ENCODE peak calls at places on chromosomes 13 and 19, in four cellular contexts. V, R, C and K are unnamed samples.

GRCh38 chr13:58882556-58882955 is 1251.0 kb downstream of the PCDH17 start:
- DNase-seq in C (no peak), V (no peak), R (no peak), K (no peak)

GRCh38 chr19:38032951-38033350 is 125.9 kb downstream of the SIPA1L3 start:
- DNase-seq in V (no peak), C (no peak), R (no peak), K (no peak)

GRCh38 chr19:4449022-4449825 is 8.4 kb downstream of the UBXN6 start:
- DNase-seq in V (no peak), R (no peak), C (no peak), K (no peak)

GRCh38 chr13:67230774-67231480 is 791 bp upstream of the PCDH9 start:
- DNase-seq in V (no peak), C (peak; percentile 70), R (peak; percentile 78), K (peak; percentile 68)

GRCh38 chr13:35472308-35473008 is 4.0 kb downstream of the MAB21L1 start:
- DNase-seq in V (no peak), R (peak; percentile 70), C (no peak), K (no peak)

GRCh38 chr13:89457977-89458376 is 1786.8 kb downstream of the SLITRK5 start:
- DNase-seq in C (no peak), R (peak; percentile 85), V (no peak), K (no peak)

GRCh38 chr13:104086759-104087158 is 1020.5 kb upstream of the SLC10A2 start:
- DNase-seq in C (no peak), R (peak; percentile 30), V (no peak), K (no peak)

GRCh38 chr19:46494115-46494935 is 1.3 kb downstream of the PNMA8B start:
- DNase-seq in R (no peak), V (no peak), C (no peak), K (no peak)

GRCh38 chr19:9863759-9864158 is 28.6 kb downstream of the PIN1 start:
- DNase-seq in R (no peak), C (no peak), V (no peak), K (no peak)

GRCh38 chr19:44757057-44757734 is 8.7 kb downstream of the BCL3 start:
- DNase-seq in C (no peak), V (no peak), R (no peak), K (no peak)

GRCh38 chr13:92896842-92897241 is 329.8 kb upstream of the GPC6 start:
- DNase-seq in C (peak; percentile 9), V (no peak), R (peak; percentile 1), K (peak; percentile 12)

GRCh38 chr19:3968556-3969434 is 2.1 kb downstream of the DAPK3 start:
- DNase-seq in R (peak; percentile 100), V (no peak), C (peak; percentile 90), K (peak; percentile 97)

GRCh38 chr19:10961073-10961762 is 388 bp downstream of the SMARCA4 start:
- DNase-seq in R (peak; percentile 55), C (peak; percentile 55), V (no peak), K (peak; percentile 53)

GRCh38 chr19:58009666-58010301 is 7.2 kb upstream of the ZNF606 start:
- DNase-seq in R (peak; percentile 88), C (no peak), V (peak; percentile 64), K (peak; percentile 29)

GRCh38 chr19:6740589-6741348 is 1.3 kb downstream of the TRIP10 start:
- DNase-seq in R (peak; percentile 75), C (peak; percentile 78), V (no peak), K (peak; percentile 67)

GRCh38 chr13:32682740-32683139 is 96.5 kb downstream of the PDS5B start:
- DNase-seq in R (no peak), V (no peak), C (no peak), K (no peak)

GRCh38 chr19:5480427-5480836 is 25.2 kb downstream of the ZNRF4 start:
- DNase-seq in V (no peak), R (peak; percentile 54), C (peak; percentile 73), K (no peak)

GRCh38 chr19:8663920-8664670 is 33.7 kb downstream of the NFILZ start:
- DNase-seq in V (peak; percentile 47), R (no peak), C (no peak), K (no peak)

GRCh38 chr19:10936661-10937084 is 8.1 kb downstream of the TIMM29 start:
- DNase-seq in C (peak; percentile 83), V (peak; percentile 21), R (peak; percentile 89), K (peak; percentile 80)

GRCh38 chr13:54775501-54776191 is 1747.0 kb downstream of the OLFM4 start:
- DNase-seq in V (no peak), R (no peak), C (no peak), K (no peak)

GRCh38 chr13:50340566-50341287 is 325.5 kb downstream of the KCNRG start:
- DNase-seq in R (no peak), V (no peak), C (peak; percentile 83), K (no peak)

GRCh38 chr13:100564444-100565223 is 24.0 kb downstream of the GGACT start:
- DNase-seq in C (no peak), V (no peak), R (no peak), K (no peak)

GRCh38 chr13:74575729-74576125 is 441.5 kb upstream of the KLF12 start:
- DNase-seq in C (no peak), V (peak; percentile 39), R (peak; percentile 68), K (peak; percentile 54)

GRCh38 chr13:104553156-104553555 is 1486.9 kb upstream of the SLC10A2 start:
- DNase-seq in C (no peak), R (peak; percentile 30), V (no peak), K (no peak)

GRCh38 chr19:4518345-4519171 is at the start of gene PLIN4:
- DNase-seq in C (no peak), V (no peak), R (no peak), K (no peak)

GRCh38 chr13:40801255-40802217 is 12.1 kb downstream of the SLC25A15 start:
- DNase-seq in V (no peak), R (no peak), C (no peak), K (no peak)

GRCh38 chr13:97367427-97367826 is 66.5 kb upstream of the RAP2A start:
- DNase-seq in V (no peak), C (peak; percentile 12), R (peak; percentile 91), K (peak; percentile 40)

GRCh38 chr13:43757266-43757665 is 29.5 kb downstream of the ENOX1 start:
- DNase-seq in V (no peak), C (no peak), R (no peak), K (no peak)

GRCh38 chr19:4403005-4403761 is 743 bp downstream of the CHAF1A start:
- DNase-seq in V (no peak), R (peak; percentile 39), C (peak; percentile 32), K (no peak)

GRCh38 chr19:4370418-4371041 is 27.2 kb downstream of the MPND start:
- DNase-seq in R (no peak), V (no peak), C (no peak), K (no peak)

GRCh38 chr13:22625691-22626090 is 555.1 kb upstream of the SGCG start:
- DNase-seq in C (no peak), R (no peak), V (no peak), K (no peak)